ENCODE peak calls at places on chromosome 1, in nine cellular contexts. One of them, this sample, is unnamed.

GRCh38 chr1:85258536-85259117 is 835 bp downstream of the C1orf52 start:
- DNase-seq in fibroblast of pulmonary artery: peak
- DNase-seq in skeletal muscle cell: no peak
- DNase-seq in tibial artery: no peak
- DNase-seq in PC-9: no peak
- DNase-seq in H1: no peak
- DNase-seq in left ventricle myocardium inferior: no peak
- DNase-seq in cardiac fibroblast: peak
- DNase-seq in vagina: no peak
- DNase-seq in this sample: no peak

GRCh38 chr1:179247923-179248322 is 18.4 kb upstream of the ABL2 start:
- DNase-seq in vagina: no peak
- DNase-seq in tibial artery: no peak
- DNase-seq in fibroblast of pulmonary artery: no peak
- DNase-seq in PC-9: no peak
- DNase-seq in H1: no peak
- DNase-seq in cardiac fibroblast: no peak
- DNase-seq in left ventricle myocardium inferior: no peak
- DNase-seq in skeletal muscle cell: no peak
- DNase-seq in this sample: no peak

GRCh38 chr1:147545133-147545532 is 3.8 kb downstream of the BCL9 start:
- DNase-seq in skeletal muscle cell: peak
- DNase-seq in vagina: no peak
- DNase-seq in left ventricle myocardium inferior: no peak
- DNase-seq in PC-9: peak
- DNase-seq in fibroblast of pulmonary artery: peak
- DNase-seq in H1: peak
- DNase-seq in tibial artery: no peak
- DNase-seq in cardiac fibroblast: peak
- DNase-seq in this sample: peak

GRCh38 chr1:56968878-56969495 is 3.2 kb upstream of the C8B start:
- DNase-seq in PC-9: no peak
- DNase-seq in cardiac fibroblast: no peak
- DNase-seq in left ventricle myocardium inferior: no peak
- DNase-seq in tibial artery: no peak
- DNase-seq in fibroblast of pulmonary artery: no peak
- DNase-seq in H1: no peak
- DNase-seq in skeletal muscle cell: no peak
- DNase-seq in vagina: no peak
- DNase-seq in this sample: no peak

GRCh38 chr1:233114159-233114558 is 163.7 kb downstream of the NTPCR start:
- DNase-seq in H1: no peak
- DNase-seq in left ventricle myocardium inferior: no peak
- DNase-seq in cardiac fibroblast: peak
- DNase-seq in PC-9: no peak
- DNase-seq in skeletal muscle cell: no peak
- DNase-seq in vagina: no peak
- DNase-seq in tibial artery: no peak
- DNase-seq in fibroblast of pulmonary artery: peak
- DNase-seq in this sample: no peak

GRCh38 chr1:151327903-151328674 is 873 bp upstream of the PI4KB start:
- DNase-seq in skeletal muscle cell: no peak
- DNase-seq in left ventricle myocardium inferior: no peak
- DNase-seq in vagina: no peak
- DNase-seq in cardiac fibroblast: no peak
- DNase-seq in tibial artery: no peak
- DNase-seq in PC-9: no peak
- DNase-seq in fibroblast of pulmonary artery: no peak
- DNase-seq in H1: no peak
- DNase-seq in this sample: peak

GRCh38 chr1:94884101-94884875 is 42.6 kb downstream of the CNN3 start:
- DNase-seq in fibroblast of pulmonary artery: peak
- DNase-seq in PC-9: no peak
- DNase-seq in left ventricle myocardium inferior: no peak
- DNase-seq in vagina: no peak
- DNase-seq in cardiac fibroblast: peak
- DNase-seq in tibial artery: no peak
- DNase-seq in H1: peak
- DNase-seq in skeletal muscle cell: no peak
- DNase-seq in this sample: no peak

GRCh38 chr1:110040548-110040947 is 6.1 kb downstream of the STRIP1 start:
- DNase-seq in cardiac fibroblast: no peak
- DNase-seq in H1: no peak
- DNase-seq in PC-9: no peak
- DNase-seq in fibroblast of pulmonary artery: no peak
- DNase-seq in skeletal muscle cell: no peak
- DNase-seq in vagina: no peak
- DNase-seq in tibial artery: no peak
- DNase-seq in left ventricle myocardium inferior: no peak
- DNase-seq in this sample: no peak

GRCh38 chr1:76998582-76999189 is 131.4 kb downstream of the ST6GALNAC5 start:
- DNase-seq in left ventricle myocardium inferior: no peak
- DNase-seq in H1: no peak
- DNase-seq in PC-9: peak
- DNase-seq in vagina: no peak
- DNase-seq in skeletal muscle cell: peak
- DNase-seq in tibial artery: no peak
- DNase-seq in fibroblast of pulmonary artery: peak
- DNase-seq in cardiac fibroblast: peak
- DNase-seq in this sample: no peak

GRCh38 chr1:107877092-107877491 is 87.9 kb downstream of the VAV3 start:
- DNase-seq in left ventricle myocardium inferior: no peak
- DNase-seq in H1: no peak
- DNase-seq in cardiac fibroblast: peak
- DNase-seq in fibroblast of pulmonary artery: peak
- DNase-seq in vagina: no peak
- DNase-seq in skeletal muscle cell: peak
- DNase-seq in PC-9: peak
- DNase-seq in tibial artery: no peak
- DNase-seq in this sample: no peak
- H3K4me3 ChIP-seq in left ventricle myocardium inferior: no peak
- H3K4me3 ChIP-seq in H1: no peak
- H3K4me3 ChIP-seq in cardiac fibroblast: no peak
- H3K4me3 ChIP-seq in fibroblast of pulmonary artery: no peak
- H3K4me3 ChIP-seq in vagina: no peak
- H3K4me3 ChIP-seq in skeletal muscle cell: no peak
- H3K4me3 ChIP-seq in PC-9: no peak
- H3K4me3 ChIP-seq in tibial artery: no peak
- H3K4me3 ChIP-seq in this sample: no peak

GRCh38 chr1:78497196-78497595 is 6.4 kb downstream of the PTGFR start:
- DNase-seq in H1: no peak
- DNase-seq in tibial artery: no peak
- DNase-seq in vagina: no peak
- DNase-seq in skeletal muscle cell: no peak
- DNase-seq in fibroblast of pulmonary artery: no peak
- DNase-seq in left ventricle myocardium inferior: no peak
- DNase-seq in cardiac fibroblast: no peak
- DNase-seq in PC-9: no peak
- DNase-seq in this sample: no peak

GRCh38 chr1:78490861-78491310 is at the start of gene PTGFR:
- DNase-seq in skeletal muscle cell: no peak
- DNase-seq in H1: no peak
- DNase-seq in cardiac fibroblast: peak
- DNase-seq in tibial artery: peak
- DNase-seq in PC-9: no peak
- DNase-seq in vagina: no peak
- DNase-seq in left ventricle myocardium inferior: peak
- DNase-seq in fibroblast of pulmonary artery: peak
- DNase-seq in this sample: peak

GRCh38 chr1:78491311-78492071 is 717 bp downstream of the PTGFR start:
- DNase-seq in vagina: no peak
- DNase-seq in fibroblast of pulmonary artery: peak
- DNase-seq in cardiac fibroblast: peak
- DNase-seq in PC-9: no peak
- DNase-seq in left ventricle myocardium inferior: peak
- DNase-seq in skeletal muscle cell: no peak
- DNase-seq in tibial artery: peak
- DNase-seq in H1: no peak
- DNase-seq in this sample: peak

GRCh38 chr1:78493456-78493855 is 2.7 kb downstream of the PTGFR start:
- DNase-seq in skeletal muscle cell: no peak
- DNase-seq in left ventricle myocardium inferior: no peak
- DNase-seq in fibroblast of pulmonary artery: no peak
- DNase-seq in PC-9: no peak
- DNase-seq in H1: no peak
- DNase-seq in tibial artery: no peak
- DNase-seq in cardiac fibroblast: no peak
- DNase-seq in vagina: no peak
- DNase-seq in this sample: no peak

DNA sequence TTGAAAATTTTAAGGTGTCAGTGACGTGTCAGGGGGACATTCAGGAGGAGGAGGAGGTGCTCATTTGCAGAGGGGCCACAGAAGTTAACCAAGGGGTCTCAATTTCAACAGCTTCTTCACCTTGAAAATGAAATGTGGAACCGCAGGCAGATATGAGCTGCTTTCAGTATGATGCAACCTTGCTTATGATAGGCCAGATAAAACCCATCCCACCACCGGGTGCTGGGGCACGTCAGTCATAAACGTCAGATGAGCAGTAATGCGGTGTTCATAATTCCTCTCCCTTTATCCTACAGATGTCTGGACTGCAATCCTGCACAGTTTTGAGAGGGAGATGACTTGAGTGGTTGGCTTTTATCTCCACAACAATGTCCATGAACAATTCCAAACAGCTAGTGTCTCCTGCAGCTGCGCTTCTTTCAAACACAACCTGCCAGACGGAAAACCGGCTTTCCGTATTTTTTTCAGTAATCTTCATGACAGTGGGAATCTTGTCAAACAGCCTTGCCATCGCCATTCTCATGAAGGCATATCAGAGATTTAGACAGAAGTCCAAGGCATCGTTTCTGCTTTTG is 1.7 kb downstream of the PTGFR start:
- DNase-seq in H1: no peak
- DNase-seq in cardiac fibroblast: peak
- DNase-seq in left ventricle myocardium inferior: no peak
- DNase-seq in PC-9: no peak
- DNase-seq in fibroblast of pulmonary artery: no peak
- DNase-seq in skeletal muscle cell: no peak
- DNase-seq in vagina: no peak
- DNase-seq in tibial artery: peak
- DNase-seq in this sample: no peak
- H3K4me3 ChIP-seq in H1: no peak
- H3K4me3 ChIP-seq in cardiac fibroblast: peak
- H3K4me3 ChIP-seq in left ventricle myocardium inferior: peak
- H3K4me3 ChIP-seq in PC-9: no peak
- H3K4me3 ChIP-seq in fibroblast of pulmonary artery: no peak
- H3K4me3 ChIP-seq in skeletal muscle cell: peak
- H3K4me3 ChIP-seq in vagina: peak
- H3K4me3 ChIP-seq in tibial artery: peak
- H3K4me3 ChIP-seq in this sample: peak

GRCh38 chr1:217134857-217135568 is 411.8 kb upstream of the ESRRG start:
- DNase-seq in H1: no peak
- DNase-seq in skeletal muscle cell: no peak
- DNase-seq in cardiac fibroblast: no peak
- DNase-seq in vagina: no peak
- DNase-seq in left ventricle myocardium inferior: no peak
- DNase-seq in tibial artery: no peak
- DNase-seq in PC-9: no peak
- DNase-seq in fibroblast of pulmonary artery: no peak
- DNase-seq in this sample: no peak

GRCh38 chr1:217135569-217135915 is 412.3 kb upstream of the ESRRG start:
- DNase-seq in PC-9: no peak
- DNase-seq in fibroblast of pulmonary artery: no peak
- DNase-seq in left ventricle myocardium inferior: no peak
- DNase-seq in vagina: no peak
- DNase-seq in cardiac fibroblast: peak
- DNase-seq in H1: no peak
- DNase-seq in tibial artery: no peak
- DNase-seq in skeletal muscle cell: no peak
- DNase-seq in this sample: no peak

GRCh38 chr1:217135987-217136894 is 413.0 kb upstream of the ESRRG start:
- DNase-seq in PC-9: no peak
- DNase-seq in left ventricle myocardium inferior: no peak
- DNase-seq in cardiac fibroblast: no peak
- DNase-seq in H1: no peak
- DNase-seq in tibial artery: no peak
- DNase-seq in skeletal muscle cell: no peak
- DNase-seq in fibroblast of pulmonary artery: no peak
- DNase-seq in vagina: no peak
- DNase-seq in this sample: no peak

GRCh38 chr1:217133092-217133491 is 409.9 kb upstream of the ESRRG start:
- DNase-seq in H1: no peak
- DNase-seq in fibroblast of pulmonary artery: no peak
- DNase-seq in tibial artery: no peak
- DNase-seq in left ventricle myocardium inferior: no peak
- DNase-seq in cardiac fibroblast: no peak
- DNase-seq in skeletal muscle cell: no peak
- DNase-seq in PC-9: no peak
- DNase-seq in vagina: no peak
- DNase-seq in this sample: no peak

DNA sequence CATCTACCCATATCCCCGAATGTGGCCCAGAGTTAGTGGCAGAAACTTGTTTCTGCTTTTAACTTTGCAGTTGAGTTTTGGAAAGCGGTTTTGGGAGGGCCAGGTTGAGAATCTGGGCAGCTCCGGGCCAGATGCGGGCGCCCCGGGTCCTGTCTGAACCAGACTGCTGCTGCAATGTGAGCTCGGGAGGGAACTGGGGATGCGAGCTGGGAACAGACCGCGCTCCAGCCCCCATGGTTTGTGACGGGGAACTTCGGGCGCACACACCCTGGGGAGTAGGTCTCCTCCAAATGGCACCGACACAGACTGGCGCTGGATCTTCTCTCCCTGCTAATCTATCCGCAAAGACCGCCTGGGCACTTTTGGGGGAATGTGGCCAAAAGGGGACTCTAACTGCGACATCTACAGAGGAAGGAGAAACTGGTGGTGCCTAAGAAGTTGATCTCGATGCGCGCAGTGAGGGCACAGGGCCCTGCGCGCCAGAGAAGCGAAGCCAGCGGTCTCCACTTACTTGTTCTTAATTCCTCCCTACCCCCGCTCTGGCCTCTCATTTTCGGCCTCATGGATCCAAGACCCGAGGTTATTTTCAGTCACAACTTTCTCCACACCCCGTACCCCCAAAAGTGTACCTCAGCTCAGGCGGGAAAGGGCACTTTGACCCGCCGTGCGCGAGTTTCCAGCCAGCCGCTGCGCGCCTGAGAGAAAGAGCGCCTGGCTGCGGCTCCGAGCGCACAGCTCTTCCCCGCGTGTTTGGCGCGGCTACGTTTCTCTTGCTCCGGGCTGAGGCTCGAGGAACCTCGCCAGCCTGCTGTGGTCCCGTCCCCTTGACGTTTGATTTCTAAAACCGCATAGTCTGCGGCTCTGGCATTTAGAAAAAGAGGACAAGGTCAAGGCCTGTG is 411.0 kb upstream of the ESRRG start:
- DNase-seq in PC-9: no peak
- DNase-seq in vagina: no peak
- DNase-seq in cardiac fibroblast: peak
- DNase-seq in H1: no peak
- DNase-seq in fibroblast of pulmonary artery: peak
- DNase-seq in skeletal muscle cell: peak
- DNase-seq in tibial artery: no peak
- DNase-seq in left ventricle myocardium inferior: no peak
- DNase-seq in this sample: peak
- H3K4me3 ChIP-seq in PC-9: no peak
- H3K4me3 ChIP-seq in vagina: no peak
- H3K4me3 ChIP-seq in cardiac fibroblast: peak
- H3K4me3 ChIP-seq in H1: peak
- H3K4me3 ChIP-seq in fibroblast of pulmonary artery: peak
- H3K4me3 ChIP-seq in skeletal muscle cell: peak
- H3K4me3 ChIP-seq in tibial artery: no peak
- H3K4me3 ChIP-seq in left ventricle myocardium inferior: peak
- H3K4me3 ChIP-seq in this sample: peak

GRCh38 chr1:212433577-212434462 is 1.1 kb downstream of the NENF start:
- DNase-seq in vagina: no peak
- DNase-seq in left ventricle myocardium inferior: no peak
- DNase-seq in cardiac fibroblast: no peak
- DNase-seq in skeletal muscle cell: no peak
- DNase-seq in fibroblast of pulmonary artery: no peak
- DNase-seq in PC-9: no peak
- DNase-seq in H1: no peak
- DNase-seq in tibial artery: no peak
- DNase-seq in this sample: no peak
- H3K4me3 ChIP-seq in vagina: peak
- H3K4me3 ChIP-seq in left ventricle myocardium inferior: peak
- H3K4me3 ChIP-seq in cardiac fibroblast: peak
- H3K4me3 ChIP-seq in skeletal muscle cell: peak
- H3K4me3 ChIP-seq in fibroblast of pulmonary artery: peak
- H3K4me3 ChIP-seq in PC-9: peak
- H3K4me3 ChIP-seq in H1: peak
- H3K4me3 ChIP-seq in tibial artery: peak
- H3K4me3 ChIP-seq in this sample: peak